ENCODE peak calls at places on chromosomes 5 and 9, in eight cellular contexts. D is activated T-helper 1 cell treated with anti-CD3 and anti-CD28 coated beads, Interleukin-12 subunit alpha, Interleukin-12 subunit beta, Interleukin-2, Interleukin-4 antibody, amounts not matched to agents 30 ng/mL and 10 ng/mL and 1 ng/mL, durations not matched to agents 14 hours and 24 hours and 36 hours; K is H7; Y is tibial nerve; C is effector CD4-positive, alpha-beta T cell; P is SK-N-DZ; J is pancreas; H is left colon. R is an unnamed sample.

GRCh38 chr5:179345179-179345428 is 157 bp downstream of the ADAMTS2 start:
- DNase-seq in Y (no peak), J (no peak), C (no peak), D (no peak), K (no peak), H (no peak), P (no peak), R (no peak)

GRCh38 chr9:27184556-27185351 is 75.7 kb downstream of the TEK start:
- DNase-seq in P (no peak), H (no peak), C (no peak), J (no peak), Y (peak), D (no peak), K (no peak), R (no peak)

GRCh38 chr5:61687371-61687770 is 355.3 kb downstream of the ZSWIM6 start:
- DNase-seq in P (no peak), D (no peak), J (no peak), Y (no peak), H (no peak), K (no peak), C (no peak), R (no peak)

GRCh38 chr5:116731432-116731831 is 156.8 kb upstream of the SEMA6A start:
- DNase-seq in Y (no peak), H (no peak), K (no peak), D (no peak), C (no peak), J (no peak), P (no peak), R (no peak)

GRCh38 chr5:95667219-95667618 is 15.6 kb downstream of the SPATA9 start:
- DNase-seq in H (no peak), K (no peak), D (no peak), C (no peak), Y (no peak), P (no peak), J (no peak), R (no peak)

GRCh38 chr5:14759744-14760547 is 95.4 kb downstream of the OTULIN start:
- DNase-seq in H (no peak), C (no peak), Y (no peak), K (no peak), P (no peak), J (no peak), D (no peak), R (no peak)

GRCh38 chr5:116738270-116738947 is 163.8 kb upstream of the SEMA6A start:
- DNase-seq in C (no peak), Y (no peak), D (no peak), K (no peak), J (no peak), H (no peak), P (no peak), R (no peak)

GRCh38 chr5:131994090-131994489 is 17.4 kb downstream of the ACSL6 start:
- DNase-seq in Y (no peak), C (no peak), H (no peak), P (no peak), J (peak), K (no peak), D (no peak), R (no peak)

GRCh38 chr9:630817-631216 is 210.7 kb upstream of the DMRT1 start:
- DNase-seq in Y (no peak), K (no peak), H (no peak), J (no peak), P (no peak), C (no peak), D (no peak), R (no peak)

GRCh38 chr9:87713278-87713989 is 12.5 kb upstream of the CTSL start:
- DNase-seq in H (peak), C (no peak), Y (peak), P (peak), J (no peak), D (peak), K (no peak), R (peak)

GRCh38 chr5:78667461-78668103 is 19.0 kb upstream of the LHFPL2 start:
- DNase-seq in K (no peak), D (no peak), P (no peak), J (no peak), Y (no peak), C (no peak), H (no peak), R (no peak)

GRCh38 chr9:130368631-130369103 is 76.1 kb upstream of the ASS1 start:
- DNase-seq in J (no peak), D (no peak), C (no peak), K (peak), Y (no peak), H (no peak), P (peak), R (no peak)

GRCh38 chr9:127539982-127540663 is 72.0 kb upstream of the STXBP1 start:
- DNase-seq in K (no peak), C (no peak), H (no peak), D (no peak), P (no peak), Y (no peak), J (no peak), R (no peak)

R was measured in HTR-8/SVneo.